ENCODE peak calls at places on chromosomes 4 and X, in four cellular contexts. One of them, this sample, is unnamed.

GRCh38 chrX:2325076-2325784 is 175.5 kb downstream of the DHRSX start:
- DNase-seq in H1: no peak
- DNase-seq in GM12891: no peak
- DNase-seq in HepG2: no peak
- DNase-seq in this sample: peak; percentile 34

GRCh38 chrX:94178145-94178790 is 504.3 kb downstream of the FAM133A start:
- DNase-seq in H1: no peak
- DNase-seq in GM12891: no peak
- DNase-seq in HepG2: no peak
- DNase-seq in this sample: no peak

GRCh38 chr4:67746797-67747495 is 7.2 kb downstream of the GNRHR start:
- DNase-seq in H1: no peak
- DNase-seq in GM12891: no peak
- DNase-seq in HepG2: peak; percentile 7
- DNase-seq in this sample: no peak

GRCh38 chrX:43720961-43721360 is 64.9 kb downstream of the MAOA start:
- DNase-seq in H1: no peak
- DNase-seq in GM12891: no peak
- DNase-seq in HepG2: no peak
- DNase-seq in this sample: no peak

GRCh38 chr4:140330311-140330900 is 43.0 kb upstream of the SCOC start:
- DNase-seq in H1: no peak
- DNase-seq in GM12891: no peak
- DNase-seq in HepG2: peak; percentile 18
- DNase-seq in this sample: no peak

GRCh38 chrX:981791-982626 is 230.4 kb downstream of the CRLF2 start:
- DNase-seq in H1: peak; percentile 55
- DNase-seq in GM12891: no peak
- DNase-seq in HepG2: no peak
- DNase-seq in this sample: no peak

GRCh38 chr4:2763511-2763967 is 7.4 kb upstream of the TNIP2 start:
- DNase-seq in H1: no peak
- DNase-seq in GM12891: no peak
- DNase-seq in HepG2: no peak
- DNase-seq in this sample: no peak

GRCh38 chr4:16858275-16858752 is 40.1 kb downstream of the LDB2 start:
- DNase-seq in H1: no peak
- DNase-seq in GM12891: no peak
- DNase-seq in HepG2: no peak
- DNase-seq in this sample: no peak

GRCh38 chrX:12446342-12447075 is 308.2 kb downstream of the FRMPD4 start:
- DNase-seq in H1: no peak
- DNase-seq in GM12891: no peak
- DNase-seq in HepG2: no peak
- DNase-seq in this sample: no peak

GRCh38 chr4:20046179-20046578 is 205.5 kb upstream of the SLIT2 start:
- DNase-seq in H1: no peak
- DNase-seq in GM12891: no peak
- DNase-seq in HepG2: no peak
- DNase-seq in this sample: no peak

GRCh38 chrX:27633328-27633727 is 43.2 kb downstream of the DCAF8L2 start:
- DNase-seq in H1: no peak
- DNase-seq in GM12891: no peak
- DNase-seq in HepG2: no peak
- DNase-seq in this sample: no peak

GRCh38 chr4:123750044-123750443 is 353.4 kb downstream of the SPRY1 start:
- DNase-seq in H1: no peak
- DNase-seq in GM12891: no peak
- DNase-seq in HepG2: peak; percentile 87
- DNase-seq in this sample: no peak

GRCh38 chr4:12852338-12853307 is 631.5 kb downstream of the RAB28 start:
- DNase-seq in H1: no peak
- DNase-seq in GM12891: no peak
- DNase-seq in HepG2: peak; percentile 76
- DNase-seq in this sample: no peak

GRCh38 chr4:19913670-19914069 is 338.0 kb upstream of the SLIT2 start:
- DNase-seq in H1: no peak
- DNase-seq in GM12891: no peak
- DNase-seq in HepG2: no peak
- DNase-seq in this sample: no peak

GRCh38 chr4:338759-339097 is 1.1 kb downstream of the ZNF141 start:
- DNase-seq in H1: peak; percentile 47
- DNase-seq in GM12891: no peak
- DNase-seq in HepG2: no peak
- DNase-seq in this sample: no peak

GRCh38 chr4:65175585-65175984 is 494.7 kb downstream of the EPHA5 start:
- DNase-seq in H1: no peak
- DNase-seq in GM12891: no peak
- DNase-seq in HepG2: no peak
- DNase-seq in this sample: no peak

GRCh38 chr4:105895324-105895608 is at the start of gene NPNT:
- DNase-seq in H1: no peak
- DNase-seq in GM12891: peak; percentile 25
- DNase-seq in HepG2: no peak
- DNase-seq in this sample: peak; percentile 32

GRCh38 chr4:115770046-115770543 is 656.7 kb upstream of the NDST4 start:
- DNase-seq in H1: no peak
- DNase-seq in GM12891: no peak
- DNase-seq in HepG2: no peak
- DNase-seq in this sample: no peak

GRCh38 chrX:12013220-12013619 is 125.1 kb upstream of the FRMPD4 start:
- DNase-seq in H1: no peak
- DNase-seq in GM12891: no peak
- DNase-seq in HepG2: no peak
- DNase-seq in this sample: no peak

GRCh38 chr4:57098945-57099344 is 11.2 kb downstream of the IGFBP7 start:
- DNase-seq in H1: no peak
- DNase-seq in GM12891: no peak
- DNase-seq in HepG2: no peak
- DNase-seq in this sample: no peak

GRCh38 chr4:56937262-56937661 is 29.6 kb downstream of the REST start:
- DNase-seq in H1: no peak
- DNase-seq in GM12891: no peak
- DNase-seq in HepG2: no peak
- DNase-seq in this sample: no peak

GRCh38 chr4:140427919-140428471 is 547 bp upstream of the CLGN start:
- DNase-seq in H1: no peak
- DNase-seq in GM12891: no peak
- DNase-seq in HepG2: peak; percentile 57
- DNase-seq in this sample: no peak

GRCh38 chr4:138875886-138876608 is 139.5 kb upstream of the NOCT start:
- DNase-seq in H1: no peak
- DNase-seq in GM12891: no peak
- DNase-seq in HepG2: no peak
- DNase-seq in this sample: no peak

GRCh38 chr4:36189511-36190226 is 54.6 kb downstream of the ARAP2 start:
- DNase-seq in H1: no peak
- DNase-seq in GM12891: no peak
- DNase-seq in HepG2: no peak
- DNase-seq in this sample: no peak

GRCh38 chr4:159764343-159764952 is 661.6 kb downstream of the RAPGEF2 start:
- DNase-seq in H1: peak; percentile 48
- DNase-seq in GM12891: peak; percentile 8
- DNase-seq in HepG2: peak; percentile 31
- DNase-seq in this sample: no peak

GRCh38 chrX:56600141-56600540 is 36.7 kb downstream of the UBQLN2 start:
- DNase-seq in H1: no peak
- DNase-seq in GM12891: no peak
- DNase-seq in HepG2: peak; percentile 12
- DNase-seq in this sample: no peak

GRCh38 chr4:121077496-121077895 is 5.2 kb upstream of the NDNF start:
- DNase-seq in H1: no peak
- DNase-seq in GM12891: no peak
- DNase-seq in HepG2: no peak
- DNase-seq in this sample: no peak

GRCh38 chrX:119190251-119190651 is 45.8 kb upstream of the PGRMC1 start:
- DNase-seq in H1: no peak
- DNase-seq in GM12891: no peak
- DNase-seq in HepG2: no peak
- DNase-seq in this sample: no peak

GRCh38 chr4:85741921-85742591 is 267.1 kb downstream of the ARHGAP24 start:
- DNase-seq in H1: no peak
- DNase-seq in GM12891: no peak
- DNase-seq in HepG2: no peak
- DNase-seq in this sample: no peak

GRCh38 chr4:156558365-156559025 is 413.1 kb downstream of the PDGFC start:
- DNase-seq in H1: no peak
- DNase-seq in GM12891: no peak
- DNase-seq in HepG2: no peak
- DNase-seq in this sample: no peak

GRCh38 chr4:106659386-106659785 is 290.8 kb upstream of the GIMD1 start:
- DNase-seq in H1: no peak
- DNase-seq in GM12891: no peak
- DNase-seq in HepG2: no peak
- DNase-seq in this sample: no peak

GRCh38 chrX:11143931-11144678 is 33.0 kb downstream of the HCCS start:
- DNase-seq in H1: peak; percentile 51
- DNase-seq in GM12891: peak; percentile 17
- DNase-seq in HepG2: peak; percentile 55
- DNase-seq in this sample: peak; percentile 22

GRCh38 chr4:7778524-7779193 is 161.0 kb downstream of the AFAP1 start:
- DNase-seq in H1: no peak
- DNase-seq in GM12891: no peak
- DNase-seq in HepG2: no peak
- DNase-seq in this sample: no peak

GRCh38 chr4:7780751-7781348 is 158.8 kb downstream of the AFAP1 start:
- DNase-seq in H1: no peak
- DNase-seq in GM12891: no peak
- DNase-seq in HepG2: no peak
- DNase-seq in this sample: no peak

GRCh38 chr4:7777871-7778523 is 161.7 kb downstream of the AFAP1 start:
- DNase-seq in H1: no peak
- DNase-seq in GM12891: no peak
- DNase-seq in HepG2: no peak
- DNase-seq in this sample: no peak

GRCh38 chr4:7781361-7781760 is 158.3 kb downstream of the AFAP1 start:
- DNase-seq in H1: no peak
- DNase-seq in GM12891: no peak
- DNase-seq in HepG2: no peak
- DNase-seq in this sample: no peak

DNA sequence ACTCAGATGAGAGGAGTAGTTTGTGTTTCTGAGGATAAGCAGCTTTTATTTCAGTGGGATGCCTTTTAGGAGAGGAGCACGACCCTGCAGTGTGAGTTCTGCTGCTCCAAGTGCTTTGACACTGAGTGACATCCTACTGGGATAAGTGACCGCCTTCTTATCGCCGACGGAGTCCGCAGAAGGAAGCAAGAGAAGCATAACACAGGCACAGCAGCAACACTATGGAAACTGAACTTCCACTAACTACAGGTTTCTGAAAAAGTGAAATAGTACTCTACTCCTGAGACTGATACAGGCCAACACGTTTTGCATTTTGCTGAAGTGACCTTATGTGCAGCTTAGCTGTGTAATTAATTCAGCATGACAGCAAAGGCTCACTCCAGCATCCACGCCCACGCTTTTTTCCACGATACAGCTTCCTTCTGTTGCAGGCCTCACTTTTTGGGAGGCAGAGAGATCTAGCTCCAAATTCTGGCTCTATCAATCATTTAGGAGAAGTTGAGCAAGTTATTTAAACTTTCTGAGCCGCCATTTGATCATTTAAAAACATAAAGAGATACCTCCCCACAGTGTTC is 160.4 kb downstream of the AFAP1 start:
- DNase-seq in H1: no peak
- DNase-seq in GM12891: no peak
- DNase-seq in HepG2: no peak
- DNase-seq in this sample: no peak
- TF ChIP-seq POLR2AphosphoS5 in H1: no peak
- TF ChIP-seq POLR2AphosphoS5 in GM12891: no peak
- TF ChIP-seq POLR2AphosphoS5 in HepG2: no peak
- TF ChIP-seq POLR2AphosphoS5 in this sample: no peak

GRCh38 chr4:41146716-41147506 is 67.4 kb downstream of the APBB2 start:
- DNase-seq in H1: no peak
- DNase-seq in GM12891: no peak
- DNase-seq in HepG2: no peak
- DNase-seq in this sample: no peak
- TF ChIP-seq TAF1 in H1: no peak
- TF ChIP-seq TAF1 in GM12891: no peak
- TF ChIP-seq TAF1 in HepG2: no peak
- TF ChIP-seq TAF1 in this sample: no peak

GRCh38 chrX:100647739-100648138 is 3.7 kb downstream of the SRPX2 start:
- DNase-seq in H1: no peak
- DNase-seq in GM12891: no peak
- DNase-seq in HepG2: peak; percentile 60
- DNase-seq in this sample: no peak

GRCh38 chrX:100648601-100649417 is 4.8 kb downstream of the SRPX2 start:
- DNase-seq in H1: no peak
- DNase-seq in GM12891: no peak
- DNase-seq in HepG2: peak; percentile 60
- DNase-seq in this sample: no peak

GRCh38 chrX:100652266-100652665 is 8.3 kb downstream of the SRPX2 start:
- DNase-seq in H1: no peak
- DNase-seq in GM12891: no peak
- DNase-seq in HepG2: no peak
- DNase-seq in this sample: no peak

GRCh38 chrX:100650841-100651240 is 6.8 kb downstream of the SRPX2 start:
- DNase-seq in H1: no peak
- DNase-seq in GM12891: no peak
- DNase-seq in HepG2: no peak
- DNase-seq in this sample: no peak

GRCh38 chrX:100649550-100650356 is 5.8 kb downstream of the SRPX2 start:
- DNase-seq in H1: no peak
- DNase-seq in GM12891: no peak
- DNase-seq in HepG2: peak; percentile 90
- DNase-seq in this sample: no peak
- TF ChIP-seq POLR2A in H1: no peak
- TF ChIP-seq POLR2A in GM12891: no peak
- TF ChIP-seq POLR2A in HepG2: peak; percentile 48
- TF ChIP-seq POLR2A in this sample: no peak

GRCh38 chrX:103329991-103330390 is at the start of gene TCEAL7:
- DNase-seq in H1: no peak
- DNase-seq in GM12891: no peak
- DNase-seq in HepG2: no peak
- DNase-seq in this sample: no peak

DNA sequence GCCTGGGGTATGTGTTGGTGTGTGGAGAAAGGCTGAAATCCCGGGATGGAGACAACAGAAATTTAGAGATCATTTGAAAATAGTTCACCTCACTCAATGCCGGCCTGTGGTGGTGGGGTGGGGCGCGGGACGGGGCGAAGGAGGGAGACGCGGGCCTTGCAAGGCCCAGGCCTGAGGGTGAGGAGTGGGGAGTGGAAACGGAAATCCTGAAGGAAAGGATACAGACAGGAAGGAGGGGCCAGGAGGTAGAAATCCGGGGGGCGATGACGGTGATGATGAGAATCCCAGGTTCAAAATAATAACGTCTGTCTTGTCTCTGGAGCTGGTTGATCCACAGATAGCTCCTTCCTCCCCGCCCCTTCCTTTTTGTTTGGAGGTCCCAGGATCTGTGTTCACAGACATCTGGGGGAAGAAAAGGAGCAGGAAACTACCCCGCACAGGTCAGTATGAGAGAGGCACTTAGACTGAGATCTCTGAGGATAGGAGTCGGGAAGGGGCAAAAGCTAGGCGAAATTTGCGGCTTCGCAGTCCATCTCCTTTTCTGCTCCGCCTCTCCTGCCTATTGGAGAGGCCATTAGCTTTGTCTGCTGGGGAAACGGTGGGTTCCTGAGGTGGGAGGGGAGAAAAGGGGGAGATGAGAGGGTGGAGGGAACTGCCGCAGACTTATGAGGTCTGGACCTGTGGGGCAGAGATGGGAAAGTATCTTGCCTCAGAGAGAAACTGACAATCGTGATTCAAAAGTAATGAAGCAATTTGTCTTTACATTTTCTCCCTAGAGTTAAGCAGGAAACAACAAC is 760 bp downstream of the TCEAL7 start:
- DNase-seq in H1: no peak
- DNase-seq in GM12891: no peak
- DNase-seq in HepG2: no peak
- DNase-seq in this sample: no peak
- TF ChIP-seq POLR2AphosphoS5 in H1: no peak
- TF ChIP-seq POLR2AphosphoS5 in GM12891: no peak
- TF ChIP-seq POLR2AphosphoS5 in HepG2: no peak
- TF ChIP-seq POLR2AphosphoS5 in this sample: no peak

This sample was measured in GM12892.